ENCODE peak calls at places on chromosomes 13 and 19, in five cellular contexts. F, B, U, M and Q are unnamed samples.
A peak's percentile ranks its signal among the peaks of the same experiment; 100 is the strongest.

GRCh38 chr13:80340643-80341097 is 256 bp downstream of the SPRY2 start:
- DNase-seq in F (peak; percentile 39), U (peak; percentile 66), B (no peak), M (no peak), Q (no peak)

GRCh38 chr19:5932146-5932545 is 18.1 kb downstream of the CAPS start:
- DNase-seq in F (no peak), U (no peak), B (no peak), M (no peak), Q (no peak)

GRCh38 chr19:52336976-52337375 is 933 bp downstream of the ZNF610 start:
- DNase-seq in U (no peak), F (peak; percentile 54), B (no peak), M (no peak), Q (no peak)

GRCh38 chr19:42627916-42628315 is 33.2 kb upstream of the CEACAM8 start:
- DNase-seq in U (no peak), M (no peak), B (no peak), F (no peak), Q (no peak)

GRCh38 chr19:48475369-48476068 is 6.3 kb downstream of the CYTH2 start:
- DNase-seq in M (no peak), U (no peak), B (no peak), F (peak; percentile 55), Q (no peak)

GRCh38 chr19:16259385-16260159 is 61.9 kb downstream of the AP1M1 start:
- DNase-seq in M (peak; percentile 25), F (no peak), U (no peak), B (no peak), Q (peak; percentile 96)

GRCh38 chr19:45972081-45972943 is 1.4 kb downstream of the NOVA2 start:
- DNase-seq in U (no peak), F (no peak), B (no peak), M (no peak), Q (no peak)

GRCh38 chr19:10935371-10936059 is 6.9 kb downstream of the TIMM29 start:
- DNase-seq in B (no peak), M (no peak), U (no peak), F (no peak), Q (no peak)

GRCh38 chr19:56547535-56547934 is 8.8 kb downstream of the ZFP28 start:
- DNase-seq in U (no peak), B (no peak), F (no peak), M (no peak), Q (no peak)

GRCh38 chr13:44364601-44365000 is 9.0 kb upstream of the SERP2 start:
- DNase-seq in F (no peak), M (no peak), U (peak; percentile 90), B (peak; percentile 51), Q (no peak)

GRCh38 chr19:14563989-14564650 is 7.7 kb downstream of the NDUFB7 start:
- DNase-seq in M (no peak), F (peak; percentile 74), U (no peak), B (no peak), Q (peak; percentile 90)

GRCh38 chr19:15463865-15464371 is 426 bp downstream of the RASAL3 start:
- DNase-seq in M (peak; percentile 76), B (no peak), F (peak; percentile 91), U (no peak), Q (peak; percentile 85)

GRCh38 chr19:31821346-31821745 is 472.1 kb upstream of the TSHZ3 start:
- DNase-seq in B (no peak), F (no peak), M (no peak), U (no peak), Q (no peak)

GRCh38 chr13:98556968-98557591 is 19.8 kb downstream of the STK24 start:
- DNase-seq in F (no peak), B (no peak), U (no peak), M (no peak), Q (no peak)

GRCh38 chr13:93942016-93942415 is 537.5 kb downstream of the DCT start:
- DNase-seq in B (no peak), M (no peak), F (no peak), U (no peak), Q (no peak)

GRCh38 chr13:35954207-35954560 is 177.0 kb downstream of the DCLK1 start:
- DNase-seq in M (no peak), B (no peak), U (no peak), F (no peak), Q (no peak)

GRCh38 chr13:63409791-63410351 is 1994.2 kb upstream of the PCDH20 start:
- DNase-seq in M (no peak), F (no peak), B (no peak), U (no peak), Q (no peak)

GRCh38 chr19:38284422-38284821 is 19.6 kb upstream of the C19orf33 start:
- DNase-seq in F (no peak), B (no peak), U (peak; percentile 48), M (no peak), Q (peak; percentile 34)

GRCh38 chr13:44744880-44745633 is 168.9 kb upstream of the TSC22D1 start:
- DNase-seq in U (no peak), B (no peak), M (no peak), F (no peak), Q (no peak)

GRCh38 chr13:59621791-59622190 is 541.9 kb downstream of the DIAPH3 start:
- DNase-seq in B (no peak), M (no peak), F (no peak), U (no peak), Q (no peak)

GRCh38 chr19:50814883-50815282 is 8.7 kb downstream of the KLK1 start:
- DNase-seq in B (no peak), U (no peak), F (no peak), M (no peak), Q (no peak)

GRCh38 chr13:29591310-29591709 is 4.2 kb downstream of the SLC7A1 start:
- DNase-seq in F (no peak), M (no peak), U (peak; percentile 35), B (no peak), Q (no peak)

GRCh38 chr13:79455331-79455730 is 25.6 kb upstream of the NDFIP2 start:
- DNase-seq in B (no peak), M (no peak), F (no peak), U (no peak), Q (no peak)

GRCh38 chr13:80074143-80074752 is 266.7 kb downstream of the SPRY2 start:
- DNase-seq in U (no peak), F (no peak), M (no peak), B (no peak), Q (no peak)

GRCh38 chr19:45935267-45935666 is 20.7 kb upstream of the NANOS2 start:
- DNase-seq in U (no peak), F (no peak), M (no peak), B (no peak), Q (no peak)

DNA sequence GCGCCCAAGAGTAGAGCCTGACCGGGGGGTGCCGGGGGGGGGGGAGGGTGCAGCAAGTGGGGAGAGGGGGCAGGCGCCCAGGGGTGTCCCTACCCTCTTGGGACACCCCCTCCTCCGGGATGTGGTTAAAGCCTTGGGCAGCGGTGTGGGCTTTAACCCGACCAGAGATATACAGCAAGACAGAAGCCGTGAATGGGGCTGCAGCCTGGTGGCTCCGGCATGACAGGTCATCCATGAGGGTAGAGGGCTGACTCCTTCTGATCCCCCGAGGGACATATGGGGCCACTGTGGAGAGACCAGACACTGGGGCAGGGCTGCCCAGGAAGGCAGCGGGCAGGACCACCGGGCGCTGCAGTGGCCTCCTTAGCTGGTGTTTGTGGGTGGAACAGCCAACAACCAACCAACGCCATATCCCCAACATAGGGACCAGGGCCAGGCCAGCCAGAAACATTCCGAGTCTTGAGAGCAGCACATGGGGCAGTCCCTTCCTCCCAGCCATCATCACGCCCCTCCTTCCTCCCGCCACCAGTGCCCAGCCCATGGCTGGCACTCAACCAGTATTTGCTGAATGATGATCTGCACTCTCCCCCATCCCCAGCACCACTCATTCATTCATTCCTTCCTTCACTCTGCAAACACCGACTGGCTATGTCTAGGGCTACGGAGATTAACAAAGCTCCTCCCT is 18.2 kb downstream of the ELAVL1 start:
- DNase-seq in F (no peak), M (no peak), U (no peak), B (no peak), Q (no peak)
- H3K4me1 ChIP-seq in F (no peaks in the 10 kb centered on the region), M (no peaks in the 10 kb centered on the region), U (peaks cover 8% of the 10 kb centered on the region), B (no peaks in the 10 kb centered on the region), Q (no peaks in the 10 kb centered on the region)

DNA sequence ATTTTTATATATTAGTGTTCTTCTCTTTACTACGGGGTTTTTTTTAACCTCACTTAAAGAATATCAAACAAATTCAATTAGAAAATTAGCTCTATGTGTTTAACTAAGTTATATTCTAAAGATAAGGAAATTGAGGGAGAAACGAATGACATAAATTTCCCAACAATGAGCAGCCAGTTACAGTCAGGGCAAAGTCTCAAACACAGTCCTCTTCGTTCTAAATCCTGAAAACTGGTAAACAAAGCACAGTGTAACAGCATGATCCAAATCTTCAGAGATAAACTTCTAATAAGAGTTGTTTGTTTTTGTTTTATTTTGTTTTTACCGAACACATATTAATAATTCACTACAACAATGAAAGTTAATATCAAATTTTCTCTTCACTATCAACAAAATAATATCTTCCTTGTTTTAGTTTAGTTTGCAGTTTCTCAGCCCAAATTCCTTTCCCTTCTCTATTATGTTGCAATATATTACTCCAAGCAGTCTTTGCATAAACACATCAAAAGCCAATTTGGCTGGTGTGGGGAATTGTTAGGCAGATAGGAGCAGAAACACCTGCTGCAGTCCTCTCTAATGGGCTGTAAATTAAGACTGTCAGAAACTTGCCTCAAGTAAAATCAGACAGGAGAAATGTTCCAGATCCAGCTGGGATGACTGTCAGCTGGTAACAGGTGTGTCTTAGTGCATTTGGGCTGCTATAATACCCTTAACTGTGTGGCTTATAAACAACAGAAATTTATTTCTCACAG is 106.5 kb upstream of the SGCG start:
- DNase-seq in M (no peak), U (no peak), F (no peak), B (no peak), Q (no peak)
- H2AFZ ChIP-seq in M (no peak overlapping the region), U (no peak overlapping the region), F (no peak overlapping the region), B (no peak overlapping the region), Q (no peak overlapping the region)

DNA sequence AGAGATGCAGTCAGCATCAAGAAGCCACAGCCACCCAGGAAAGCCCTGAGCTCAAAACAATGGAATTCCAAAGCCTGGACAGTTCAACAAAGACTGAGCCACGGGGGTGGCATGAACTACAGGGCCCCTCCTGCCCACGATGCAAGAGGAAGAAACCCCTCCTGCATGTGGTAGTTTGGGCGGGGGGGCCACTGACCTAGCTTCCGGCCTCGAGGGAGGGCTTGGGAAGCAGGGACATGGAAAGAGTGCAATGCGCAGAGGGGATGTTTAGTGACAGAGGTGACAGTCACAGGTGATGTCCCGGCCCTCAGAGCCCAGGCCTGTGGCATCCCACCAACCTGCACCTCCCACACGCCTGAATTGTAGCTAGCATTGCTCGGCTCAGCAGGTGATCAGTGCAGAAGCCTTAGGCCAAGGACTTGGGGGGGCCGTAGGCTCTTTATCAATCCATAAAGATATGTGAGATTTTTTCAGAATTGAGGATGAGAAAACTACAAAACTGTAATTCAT is 318.8 kb downstream of the TEX29 start:
- DNase-seq in F (no peak), U (no peak), M (no peak), B (no peak), Q (no peak)
- H3K4me2 ChIP-seq in F (no peak overlapping the region), U (no peak overlapping the region), M (no peak overlapping the region), B (no peak overlapping the region), Q (no peak overlapping the region)

DNA sequence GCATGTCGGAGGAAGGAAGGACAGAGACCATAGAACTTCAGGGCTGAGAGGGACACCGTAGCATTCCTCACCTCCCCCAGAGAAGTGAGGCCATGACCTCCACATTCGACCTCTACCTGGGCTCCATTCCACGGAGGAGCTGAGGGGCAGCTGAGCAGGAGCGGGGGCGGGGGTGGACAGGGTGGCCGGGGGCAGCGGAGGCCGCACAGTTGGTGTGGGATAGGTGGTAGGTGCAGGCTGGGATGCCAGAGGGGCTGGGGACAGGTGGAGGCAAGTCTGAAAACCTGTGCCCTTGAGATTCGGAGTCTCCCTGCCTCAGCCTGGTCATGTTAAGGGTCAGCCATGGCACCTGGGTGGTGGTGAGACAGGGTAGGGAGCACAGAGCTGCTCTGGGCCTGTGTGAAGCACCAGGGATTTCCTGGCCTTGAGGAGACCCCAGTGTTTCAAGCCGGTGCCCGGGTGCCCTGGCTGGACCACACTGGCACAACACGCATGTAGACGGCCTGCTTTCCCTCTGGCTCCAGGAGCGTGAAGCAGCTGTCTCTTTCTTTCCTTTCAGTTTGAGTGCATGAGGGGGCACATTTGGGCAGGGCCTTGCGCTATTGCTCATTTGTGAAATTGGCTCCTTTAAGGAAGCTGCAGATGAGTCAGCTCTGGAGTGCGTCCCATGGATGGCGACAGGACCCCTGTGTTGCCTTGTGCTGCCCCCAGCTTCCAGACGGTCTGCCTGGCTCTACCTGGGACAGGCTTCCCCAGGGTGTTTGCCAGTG is 51.8 kb downstream of the TSSK6 start:
- DNase-seq in B (no peak), M (no peak), U (peak; percentile 59), F (no peak), Q (no peak)
- H3K4me1 ChIP-seq in B (peaks cover 54% of the 10 kb centered on the region), M (peaks cover 2% of the 10 kb centered on the region), U (peaks cover 58% of the 10 kb centered on the region), F (peaks cover 14% of the 10 kb centered on the region), Q (peaks cover 33% of the 10 kb centered on the region)